ENCODE peak calls at places on chromosomes 4 and X, in four cellular contexts. N is HEK293T, L is HepG2, A is K562. B is an unnamed sample.

GRCh38 chr4:68271851-68272756 is 26.6 kb upstream of the TMPRSS11B start:
- DNase-seq in N (peak; percentile 43), L (peak; percentile 56), A (peak; percentile 26), B (peak; percentile 32)

GRCh38 chr4:165761968-165762367 is 111.1 kb upstream of the TLL1 start:
- DNase-seq in N (no peak), L (no peak), A (no peak), B (no peak)

GRCh38 chrX:65635371-65635770 is 32.1 kb upstream of the MSN start:
- DNase-seq in N (no peak), L (no peak), A (no peak), B (no peak)

GRCh38 chr4:96194993-96195392 is 355.1 kb downstream of the PDHA2 start:
- DNase-seq in N (no peak), L (no peak), A (no peak), B (no peak)

GRCh38 chrX:40105791-40106676 is 8.3 kb upstream of the BCOR start:
- DNase-seq in N (peak; percentile 61), L (no peak), A (peak; percentile 68), B (peak; percentile 57)

GRCh38 chr4:48985602-48985975 is 486 bp upstream of the CWH43 start:
- DNase-seq in N (no peak), L (no peak), A (no peak), B (no peak)

GRCh38 chr4:102036619-102037376 is 246.3 kb downstream of the BANK1 start:
- DNase-seq in N (no peak), L (no peak), A (no peak), B (no peak)

GRCh38 chrX:70313503-70313902 is 23.6 kb downstream of the KIF4A start:
- DNase-seq in N (no peak), L (no peak), A (no peak), B (no peak)

GRCh38 chrX:132071260-132071659 is 48.2 kb downstream of the STK26 start:
- DNase-seq in N (peak; percentile 30), L (peak; percentile 1), A (peak; percentile 14), B (no peak)

GRCh38 chr4:122827899-122828601 is 1.4 kb downstream of the FGF2 start:
- DNase-seq in N (peak; percentile 53), L (peak; percentile 11), A (peak; percentile 63), B (peak; percentile 83)

GRCh38 chrX:152136312-152136711 is 2.1 kb downstream of the MAGEA10 start:
- DNase-seq in N (no peak), L (no peak), A (no peak), B (no peak)

GRCh38 chr4:1907848-1908525 is 36.8 kb downstream of the NSD2 start:
- DNase-seq in N (no peak), L (no peak), A (no peak), B (no peak)

GRCh38 chr4:87498446-87498900 is 30.7 kb downstream of the SPARCL1 start:
- DNase-seq in N (no peak), L (no peak), A (no peak), B (no peak)

GRCh38 chrX:17459008-17459407 is 84.0 kb downstream of the NHS start:
- DNase-seq in N (no peak), L (no peak), A (no peak), B (no peak)

GRCh38 chrX:122586831-122587230 is 597.2 kb upstream of the GRIA3 start:
- DNase-seq in N (no peak), L (no peak), A (no peak), B (no peak)

GRCh38 chr4:8908206-8908893 is 36.7 kb upstream of the HMX1 start:
- DNase-seq in N (no peak), L (no peak), A (no peak), B (no peak)

GRCh38 chrX:134636859-134637258 is 21.4 kb downstream of the PLAC1 start:
- DNase-seq in N (no peak), L (no peak), A (no peak), B (no peak)

GRCh38 chr4:189232274-189232673 is 708.4 kb upstream of the FRG1 start:
- DNase-seq in N (no peak), L (no peak), A (no peak), B (no peak)

GRCh38 chr4:65538571-65538970 is 131.7 kb downstream of the EPHA5 start:
- DNase-seq in N (no peak), L (no peak), A (no peak), B (no peak)

GRCh38 chr4:151052785-151053184 is 37.7 kb upstream of the LRBA start:
- DNase-seq in N (no peak), L (no peak), A (no peak), B (no peak)

GRCh38 chr4:59671037-59671436 is 1529.1 kb upstream of the ADGRL3 start:
- DNase-seq in N (no peak), L (no peak), A (no peak), B (no peak)

GRCh38 chr4:73267050-73267449 is 8.5 kb upstream of the ANKRD17 start:
- DNase-seq in N (no peak), L (peak; percentile 24), A (no peak), B (no peak)

GRCh38 chr4:100428051-100428450 is 89.8 kb downstream of the EMCN start:
- DNase-seq in N (no peak), L (no peak), A (no peak), B (no peak)

GRCh38 chr4:170106899-170107298 is 17.1 kb upstream of the AADAT start:
- DNase-seq in N (no peak), L (no peak), A (no peak), B (no peak)

GRCh38 chrX:31340587-31340986 is 268.7 kb upstream of the FTHL17 start:
- DNase-seq in N (no peak), L (no peak), A (no peak), B (no peak)

GRCh38 chrX:134622813-134623185 is 35.5 kb downstream of the PLAC1 start:
- DNase-seq in N (no peak), L (no peak), A (no peak), B (no peak)

GRCh38 chrX:154986826-154987575 is 35.5 kb downstream of the F8 start:
- DNase-seq in N (no peak), L (no peak), A (no peak), B (no peak)
- TF ChIP-seq ELF4 in N (no peak), L (no peak), A (no peak), B (no peak)

DNA sequence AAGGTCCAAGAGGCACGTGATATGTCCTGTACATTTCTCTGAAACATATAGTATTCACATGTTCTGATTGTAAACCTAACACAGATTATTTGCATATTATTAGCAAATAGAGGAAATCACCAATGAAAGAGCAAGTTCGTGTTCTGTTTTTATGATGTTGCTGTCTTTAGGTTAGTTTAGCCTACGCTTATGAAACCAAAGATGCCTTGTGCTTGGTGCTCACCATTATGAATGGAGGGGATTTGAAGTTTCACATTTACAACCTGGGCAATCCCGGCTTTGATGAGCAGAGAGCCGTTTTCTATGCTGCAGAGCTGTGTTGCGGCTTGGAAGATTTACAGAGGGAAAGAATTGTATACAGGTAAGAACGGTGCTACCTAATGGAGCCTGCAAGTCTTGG is 54.9 kb downstream of the HTT-AS start:
- DNase-seq in N (no peak), L (no peak), A (no peak), B (no peak)
- TF ChIP-seq ELF4 in N (no peak), L (no peak), A (no peak), B (no peak)

DNA sequence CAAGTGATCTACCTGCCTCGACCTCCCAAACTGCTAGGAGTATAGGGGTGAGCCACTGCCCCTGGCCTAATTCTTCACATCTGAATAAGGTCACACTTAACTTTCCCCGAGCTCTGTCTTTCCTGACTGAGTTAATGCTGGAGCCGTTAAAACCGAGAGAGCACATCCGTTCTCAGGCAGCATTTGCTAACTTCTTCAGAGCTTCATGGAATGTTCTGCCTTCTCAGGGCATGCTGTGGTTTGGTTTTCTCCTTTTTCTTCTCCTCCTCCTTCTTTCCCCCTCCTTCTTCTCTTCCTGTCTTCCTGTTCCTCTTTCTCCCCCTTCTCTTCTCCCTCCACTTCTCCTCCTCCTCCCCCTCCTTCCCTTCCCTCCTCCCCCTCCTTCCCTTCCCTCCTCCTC is 119.9 kb downstream of the ASMT start:
- DNase-seq in N (no peak), L (no peak), A (no peak), B (no peak)
- TF ChIP-seq ELF4 in N (no peak), L (no peak), A (no peak), B (no peak)

GRCh38 chr4:40842725-40843401 is 93.1 kb downstream of the NSUN7 start:
- DNase-seq in N (no peak), L (peak; percentile 32), A (no peak), B (no peak)

GRCh38 chr4:40838742-40839141 is 89.0 kb downstream of the NSUN7 start:
- DNase-seq in N (no peak), L (no peak), A (no peak), B (no peak)

GRCh38 chr4:40840985-40841571 is 91.3 kb downstream of the NSUN7 start:
- DNase-seq in N (peak; percentile 73), L (peak; percentile 70), A (peak; percentile 55), B (peak; percentile 97)

GRCh38 chr4:40842318-40842717 is 92.6 kb downstream of the NSUN7 start:
- DNase-seq in N (no peak), L (no peak), A (no peak), B (no peak)

GRCh38 chr4:40840255-40840984 is 90.7 kb downstream of the NSUN7 start:
- DNase-seq in N (no peak), L (no peak), A (no peak), B (no peak)
- TF ChIP-seq ELF4 in N (no peak), L (no peak), A (no peak), B (no peak)

DNA sequence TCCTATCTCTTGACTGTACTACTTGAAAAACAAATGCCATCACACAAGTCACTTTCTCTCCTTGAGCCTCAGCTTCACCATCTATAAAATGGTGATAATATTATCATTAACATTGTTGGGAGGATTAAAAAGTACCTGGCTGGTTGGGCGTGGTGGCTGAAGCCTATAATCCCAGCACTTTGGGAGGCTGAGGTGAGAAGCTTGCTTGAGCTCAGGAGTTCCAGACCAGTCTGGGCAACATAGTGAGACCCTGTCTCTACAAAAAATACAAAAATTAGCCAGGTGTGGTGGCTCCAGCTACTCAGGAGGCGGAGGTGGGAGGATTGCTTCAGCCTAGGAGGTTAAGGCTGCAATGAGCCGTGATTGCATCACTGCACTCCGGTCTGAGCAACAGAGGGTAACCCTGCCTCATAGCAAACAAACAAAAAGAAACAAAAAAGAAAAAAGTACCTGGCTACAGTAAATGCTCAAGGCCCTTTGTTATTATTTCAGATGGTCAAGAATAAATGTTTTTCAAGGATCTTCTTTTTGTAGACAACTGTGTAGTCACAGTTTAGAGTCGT is 120.3 kb downstream of the CHRNA9 start:
- DNase-seq in N (no peak), L (peak; percentile 47), A (no peak), B (no peak)
- TF ChIP-seq ELF4 in N (no peak), L (no peak), A (no peak), B (no peak)

GRCh38 chr4:38788327-38788726 is 5.5 kb upstream of the TLR10 start:
- DNase-seq in N (no peak), L (no peak), A (no peak), B (no peak)
- TF ChIP-seq ELF4 in N (no peak), L (no peak), A (no peak), B (no peak)

B was measured in WTC11.